ENCODE peak calls at places on chromosomes 12 and 14, in four cellular contexts. O, Z, R and V are unnamed samples.

GRCh38 chr12:10211101-10211974 is 1.3 kb upstream of the GABARAPL1 start:
- DNase-seq in O (no peak), R (no peak), Z (no peak), V (no peak)

GRCh38 chr12:2689393-2689792 is 105.4 kb upstream of the FKBP4 start:
- DNase-seq in O (no peak), R (no peak), Z (no peak), V (no peak)

GRCh38 chr12:6032726-6033125 is 87.7 kb upstream of the ANO2 start:
- DNase-seq in R (no peak), O (no peak), Z (no peak), V (no peak)

GRCh38 chr14:63996016-63996415 is 143.2 kb downstream of the SYNE2 start:
- DNase-seq in Z (no peak), R (no peak), O (no peak), V (no peak)

GRCh38 chr12:25001311-25001710 is 52.4 kb upstream of the BCAT1 start:
- DNase-seq in O (no peak), R (no peak), Z (no peak), V (no peak)

GRCh38 chr12:109910969-109911348 is 10.9 kb downstream of the TCHP start:
- DNase-seq in Z (peak; percentile 79), O (peak; percentile 55), R (peak; percentile 60), V (no peak)

GRCh38 chr12:5177731-5178130 is 134.1 kb downstream of the KCNA5 start:
- DNase-seq in R (no peak), O (no peak), Z (no peak), V (no peak)

GRCh38 chr14:94332587-94332986 is 9.5 kb upstream of the SERPINA6 start:
- DNase-seq in R (no peak), Z (no peak), O (no peak), V (no peak)

GRCh38 chr14:92556863-92557543 is 43.4 kb downstream of the RIN3 start:
- DNase-seq in Z (no peak), R (no peak), O (peak; percentile 90), V (no peak)

GRCh38 chr14:61406670-61407069 is 85.3 kb downstream of the PRKCH start:
- DNase-seq in Z (no peak), O (no peak), R (no peak), V (no peak)

GRCh38 chr12:4857472-4858291 is 52.0 kb upstream of the KCNA1 start:
- DNase-seq in O (peak; percentile 41), R (peak; percentile 50), Z (peak; percentile 54), V (peak; percentile 34)

GRCh38 chr14:101184562-101184961 is 281.0 kb upstream of the RTL1 start:
- DNase-seq in Z (no peak), O (no peak), R (no peak), V (no peak)

GRCh38 chr14:101184104-101184455 is 280.6 kb upstream of the RTL1 start:
- DNase-seq in O (no peak), R (no peak), Z (no peak), V (no peak)

GRCh38 chr14:101182476-101182875 is 279.0 kb upstream of the RTL1 start:
- DNase-seq in Z (no peak), R (no peak), O (no peak), V (no peak)

GRCh38 chr14:101185081-101185835 is 281.7 kb upstream of the RTL1 start:
- DNase-seq in R (no peak), O (no peak), Z (no peak), V (no peak)

DNA sequence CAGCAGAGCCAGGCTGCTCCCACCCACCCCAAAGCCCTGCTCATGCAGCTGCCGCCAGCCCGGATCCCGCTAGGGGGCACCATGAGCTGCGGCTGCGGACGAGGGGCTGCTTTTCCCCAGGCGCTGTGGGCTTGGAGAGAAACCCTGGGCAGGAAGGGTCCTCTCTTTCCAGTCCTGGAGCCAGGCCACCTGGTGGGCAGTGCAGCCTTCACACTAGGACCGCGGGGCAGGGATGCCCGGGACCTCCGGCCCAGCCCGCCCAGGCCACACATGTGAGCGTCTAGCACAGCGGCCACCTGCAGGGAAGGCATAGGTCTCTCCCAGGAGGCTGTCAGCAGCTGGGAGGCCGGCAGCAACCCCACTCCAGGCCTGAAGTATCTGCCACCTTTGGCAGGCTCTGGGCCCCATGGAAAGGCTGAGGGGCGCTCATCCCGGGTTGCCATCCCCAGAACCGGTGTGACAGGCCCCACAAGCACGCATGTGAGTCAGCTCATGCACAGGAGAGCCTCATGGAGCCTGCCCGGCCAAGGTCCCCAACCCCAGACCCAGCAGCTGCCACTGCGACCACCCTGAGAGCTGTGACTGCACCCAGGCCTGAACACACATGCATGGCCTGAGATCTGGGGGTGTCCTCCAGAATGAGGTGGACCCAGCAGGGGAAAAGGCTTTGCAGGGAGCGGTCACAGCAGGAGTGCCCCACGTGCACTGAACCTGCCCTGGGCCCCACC is 280.0 kb upstream of the RTL1 start:
- DNase-seq in O (peak; percentile 36), Z (peak; percentile 44), R (peak; percentile 15), V (no peak)
- TF ChIP-seq CREB1 in O (no peak), Z (no peak), R (peak; percentile 34), V (no peak)

GRCh38 chr14:101719708-101720107 is 41.8 kb upstream of the PPP2R5C start:
- DNase-seq in Z (no peak), O (peak; percentile 33), R (no peak), V (no peak)
- TF ChIP-seq CBX5 in Z (no peak), O (no peak), R (no peak), V (no peak)

GRCh38 chr12:115185529-115185928 is 501.6 kb upstream of the TBX3 start:
- DNase-seq in Z (no peak), R (no peak), O (no peak), V (no peak)
- TF ChIP-seq CREB1 in Z (no peak), R (no peak), O (no peak), V (no peak)

GRCh38 chr14:32821989-32822653 is 116.6 kb upstream of the NPAS3 start:
- DNase-seq in Z (no peak), O (no peak), R (no peak), V (no peak)
- TF ChIP-seq CBX5 in Z (no peak), O (no peak), R (no peak), V (no peak)

GRCh38 chr14:50052517-50052916 is 63.9 kb downstream of the VCPKMT start:
- DNase-seq in Z (no peak), O (no peak), R (no peak), V (no peak)

GRCh38 chr14:50050171-50050570 is 66.2 kb downstream of the VCPKMT start:
- DNase-seq in Z (no peak), O (no peak), R (no peak), V (no peak)

GRCh38 chr14:50051706-50052105 is 64.7 kb downstream of the VCPKMT start:
- DNase-seq in R (no peak), O (no peak), Z (no peak), V (no peak)

GRCh38 chr14:50049703-50050102 is 66.7 kb downstream of the VCPKMT start:
- DNase-seq in R (no peak), Z (no peak), O (no peak), V (no peak)

GRCh38 chr14:50051106-50051505 is 65.3 kb downstream of the VCPKMT start:
- DNase-seq in R (no peak), Z (no peak), O (no peak), V (no peak)
- TF ChIP-seq CREB1 in R (no peak), Z (no peak), O (no peak), V (no peak)

GRCh38 chr14:34554540-34555250 is 15.2 kb upstream of the EAPP start:
- DNase-seq in R (no peak), Z (no peak), O (no peak), V (no peak)
- TF ChIP-seq CBX5 in R (no peak), Z (no peak), O (no peak), V (no peak)